ENCODE peak calls at places on chromosomes 13 and 19, in four cellular contexts. One of them, this sample, is unnamed.
A peak's percentile ranks its signal among the peaks of the same experiment; 100 is the strongest.

GRCh38 chr19:2719910-2720776 is 1.0 kb downstream of the DIRAS1 start:
- DNase-seq in K562: no peak
- DNase-seq in GM12878: no peak
- DNase-seq in HepG2: no peak
- DNase-seq in this sample: no peak

GRCh38 chr19:14081797-14082674 is 3.5 kb downstream of the C19orf67 start:
- DNase-seq in K562: peak; percentile 44
- DNase-seq in GM12878: no peak
- DNase-seq in HepG2: no peak
- DNase-seq in this sample: no peak

GRCh38 chr19:45767881-45768643 is 990 bp downstream of the SIX5 start:
- DNase-seq in K562: peak; percentile 80
- DNase-seq in GM12878: no peak
- DNase-seq in HepG2: peak; percentile 41
- DNase-seq in this sample: no peak

GRCh38 chr19:35155441-35155840 is 906 bp downstream of the FXYD5 start:
- DNase-seq in K562: peak; percentile 44
- DNase-seq in GM12878: no peak
- DNase-seq in HepG2: no peak
- DNase-seq in this sample: no peak

GRCh38 chr13:68667863-68668262 is 1437.7 kb upstream of the PCDH9 start:
- DNase-seq in K562: no peak
- DNase-seq in GM12878: no peak
- DNase-seq in HepG2: no peak
- DNase-seq in this sample: no peak

GRCh38 chr13:88000787-88001186 is 329.6 kb downstream of the SLITRK5 start:
- DNase-seq in K562: no peak
- DNase-seq in GM12878: no peak
- DNase-seq in HepG2: no peak
- DNase-seq in this sample: no peak

GRCh38 chr13:24516919-24517318 is 4.3 kb upstream of the PARP4 start:
- DNase-seq in K562: no peak
- DNase-seq in GM12878: no peak
- DNase-seq in HepG2: no peak
- DNase-seq in this sample: no peak

GRCh38 chr13:41317243-41317642 is 6.2 kb downstream of the NAA16 start:
- DNase-seq in K562: no peak
- DNase-seq in GM12878: no peak
- DNase-seq in HepG2: no peak
- DNase-seq in this sample: no peak

GRCh38 chr19:40322951-40323615 is 25.1 kb downstream of the C19orf47 start:
- DNase-seq in K562: no peak
- DNase-seq in GM12878: no peak
- DNase-seq in HepG2: no peak
- DNase-seq in this sample: no peak

GRCh38 chr13:111335263-111335662 is 14.8 kb downstream of the TEX29 start:
- DNase-seq in K562: no peak
- DNase-seq in GM12878: no peak
- DNase-seq in HepG2: no peak
- DNase-seq in this sample: no peak
- TF ChIP-seq BHLHE40 in K562: no peak
- TF ChIP-seq BHLHE40 in GM12878: no peak
- TF ChIP-seq BHLHE40 in HepG2: no peak
- TF ChIP-seq BHLHE40 in this sample: no peak

DNA sequence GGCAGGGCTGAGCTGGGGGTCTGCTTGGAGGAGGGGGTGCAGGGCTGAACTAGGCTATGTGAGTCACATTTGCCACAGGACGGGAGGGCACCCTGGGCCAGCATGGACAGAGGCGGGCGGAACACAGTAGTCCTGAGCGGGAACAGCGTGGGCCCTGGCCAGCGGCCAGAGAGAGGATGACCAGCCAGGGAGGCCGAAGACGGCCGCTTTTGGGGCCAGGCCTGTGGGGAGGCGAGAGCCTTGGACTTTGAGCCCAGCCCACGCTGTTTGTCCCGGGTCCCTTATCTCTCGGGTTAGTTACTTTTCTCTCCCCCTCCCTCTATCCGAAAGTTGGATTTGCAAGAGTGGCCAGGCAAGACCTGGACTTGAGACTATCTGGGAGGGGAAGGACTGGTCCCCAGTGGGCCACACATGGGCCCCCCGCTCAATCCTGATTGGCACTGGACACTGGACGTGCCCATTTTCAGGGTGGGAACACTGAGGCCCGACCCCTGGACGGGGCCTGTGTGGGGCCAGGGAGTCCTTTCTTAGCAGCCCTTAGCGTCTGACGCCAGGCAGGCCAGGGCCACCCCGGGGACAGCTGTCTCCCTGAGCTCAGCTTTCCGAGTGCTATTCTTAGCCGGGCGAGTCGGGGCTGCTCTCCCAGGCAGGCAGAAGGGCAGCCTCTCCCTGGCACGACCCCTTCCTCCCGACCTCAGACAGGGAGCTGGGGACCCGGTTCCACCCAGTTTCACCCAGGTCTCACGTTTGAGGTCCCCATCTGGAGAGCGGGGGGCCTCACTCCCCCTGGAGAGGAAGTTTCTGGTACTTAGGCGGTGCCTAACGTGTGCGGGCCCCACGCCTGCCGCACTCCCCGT is 833 bp downstream of the GAMT start:
- DNase-seq in K562: peak; percentile 77
- DNase-seq in GM12878: no peak
- DNase-seq in HepG2: peak; percentile 96
- DNase-seq in this sample: peak; percentile 32
- TF ChIP-seq SP1 in K562: peak; percentile 40
- TF ChIP-seq SP1 in GM12878: no peak
- TF ChIP-seq SP1 in HepG2: no peak
- TF ChIP-seq SP1 in this sample: no peak

GRCh38 chr13:72889496-72889895 is 107.6 kb downstream of the PIBF1 start:
- DNase-seq in K562: peak; percentile 34
- DNase-seq in GM12878: no peak
- DNase-seq in HepG2: no peak
- DNase-seq in this sample: no peak
- TF ChIP-seq TARDBP in K562: no peak
- TF ChIP-seq TARDBP in GM12878: no peak
- TF ChIP-seq TARDBP in HepG2: no peak
- TF ChIP-seq TARDBP in this sample: no peak

GRCh38 chr13:61413572-61413971 is 2.1 kb downstream of the PCDH20 start:
- DNase-seq in K562: no peak
- DNase-seq in GM12878: no peak
- DNase-seq in HepG2: no peak
- DNase-seq in this sample: no peak

GRCh38 chr13:61414136-61414535 is 1.5 kb downstream of the PCDH20 start:
- DNase-seq in K562: no peak
- DNase-seq in GM12878: no peak
- DNase-seq in HepG2: no peak
- DNase-seq in this sample: peak; percentile 9

GRCh38 chr13:61417171-61417570 is 1.5 kb upstream of the PCDH20 start:
- DNase-seq in K562: no peak
- DNase-seq in GM12878: no peak
- DNase-seq in HepG2: no peak
- DNase-seq in this sample: no peak

GRCh38 chr13:61415749-61416148 is at the start of gene PCDH20:
- DNase-seq in K562: no peak
- DNase-seq in GM12878: no peak
- DNase-seq in HepG2: no peak
- DNase-seq in this sample: no peak

DNA sequence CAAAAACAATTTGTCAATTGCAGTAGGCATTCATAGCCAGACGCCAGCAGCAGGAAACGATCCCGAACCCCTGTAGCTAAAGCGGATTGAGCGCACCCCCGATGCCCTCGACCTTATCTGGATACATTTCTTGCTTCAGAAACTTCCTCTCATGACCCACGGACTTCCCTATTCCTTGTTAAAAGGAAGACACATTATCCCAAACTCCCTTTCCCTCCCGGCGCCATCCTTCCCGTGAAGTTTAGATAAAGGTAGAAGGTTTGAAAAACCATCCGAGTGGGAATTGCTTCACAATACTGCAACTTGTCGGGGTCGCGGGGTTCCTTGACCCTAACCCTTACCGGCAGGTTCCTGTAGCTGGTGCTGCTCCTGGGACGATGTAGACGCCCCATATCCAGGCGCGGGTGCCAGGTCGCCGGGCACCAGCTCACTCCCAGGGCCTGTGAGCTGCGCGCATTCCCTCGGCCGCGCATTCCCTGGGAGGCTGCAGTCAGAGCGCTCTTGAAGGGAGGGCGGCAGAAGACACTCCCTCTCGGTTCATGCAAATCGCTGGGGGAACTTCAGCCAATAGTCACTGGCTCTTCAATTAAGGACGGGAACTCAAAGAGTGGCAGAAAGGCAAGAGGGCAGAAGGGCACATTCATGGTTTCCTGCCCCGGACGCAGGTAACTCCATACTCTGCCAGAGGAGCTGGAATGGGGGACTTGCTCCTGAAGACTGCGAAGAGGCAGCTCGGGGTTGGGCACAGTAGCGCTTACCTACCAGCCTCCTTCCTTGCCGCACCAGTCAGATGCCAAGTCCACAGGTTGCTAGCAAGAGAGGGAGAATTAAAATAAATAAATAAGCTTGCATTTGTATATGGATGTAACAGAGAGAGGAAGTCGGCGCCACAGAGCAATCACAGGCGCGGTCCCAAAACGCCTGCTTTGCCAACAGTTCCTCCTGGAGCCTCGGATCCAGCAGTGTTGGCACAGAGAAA is 674 bp downstream of the PCDH20 start:
- DNase-seq in K562: no peak
- DNase-seq in GM12878: no peak
- DNase-seq in HepG2: peak; percentile 26
- DNase-seq in this sample: peak; percentile 71
- TF ChIP-seq BHLHE40 in K562: no peak
- TF ChIP-seq BHLHE40 in GM12878: no peak
- TF ChIP-seq BHLHE40 in HepG2: no peak
- TF ChIP-seq BHLHE40 in this sample: no peak

GRCh38 chr13:75251188-75251587 is 230.8 kb downstream of the TBC1D4 start:
- DNase-seq in K562: no peak
- DNase-seq in GM12878: no peak
- DNase-seq in HepG2: no peak
- DNase-seq in this sample: no peak

GRCh38 chr13:75255653-75256052 is 226.3 kb downstream of the TBC1D4 start:
- DNase-seq in K562: no peak
- DNase-seq in GM12878: no peak
- DNase-seq in HepG2: no peak
- DNase-seq in this sample: no peak

GRCh38 chr13:75255159-75255558 is 226.8 kb downstream of the TBC1D4 start:
- DNase-seq in K562: no peak
- DNase-seq in GM12878: no peak
- DNase-seq in HepG2: no peak
- DNase-seq in this sample: no peak

DNA sequence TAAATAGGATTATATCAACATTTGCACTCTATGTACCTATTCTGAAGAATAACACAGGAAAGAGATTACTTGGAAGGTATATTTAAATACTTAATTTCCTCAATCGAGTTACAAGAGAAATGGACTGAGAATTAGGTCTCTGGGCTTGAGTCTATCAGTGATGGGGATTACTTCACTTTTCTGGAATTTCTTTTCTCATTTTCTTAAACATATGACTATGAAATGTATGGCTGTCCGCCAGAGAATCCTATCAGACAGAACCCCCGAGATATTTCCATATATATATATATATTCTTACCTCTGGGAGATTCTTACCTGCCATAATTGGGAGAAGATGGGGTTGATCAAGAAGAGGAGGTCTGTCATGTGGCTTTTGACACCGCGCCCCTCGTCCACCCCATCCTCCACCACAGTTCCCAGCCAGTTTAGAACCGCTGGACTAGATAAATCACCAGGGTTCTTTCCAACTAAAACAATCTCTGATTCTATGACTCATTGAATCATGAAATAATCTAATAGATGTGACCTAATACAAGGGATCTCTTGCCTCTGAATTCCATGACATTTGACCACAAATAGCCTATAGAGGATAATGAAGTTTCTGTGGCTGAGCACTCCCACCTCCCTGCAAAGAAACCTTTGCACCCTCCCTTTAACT is 231.3 kb downstream of the TBC1D4 start:
- DNase-seq in K562: no peak
- DNase-seq in GM12878: no peak
- DNase-seq in HepG2: no peak
- DNase-seq in this sample: no peak
- TF ChIP-seq SP1 in K562: no peak
- TF ChIP-seq SP1 in GM12878: no peak
- TF ChIP-seq SP1 in HepG2: no peak
- TF ChIP-seq SP1 in this sample: no peak

DNA sequence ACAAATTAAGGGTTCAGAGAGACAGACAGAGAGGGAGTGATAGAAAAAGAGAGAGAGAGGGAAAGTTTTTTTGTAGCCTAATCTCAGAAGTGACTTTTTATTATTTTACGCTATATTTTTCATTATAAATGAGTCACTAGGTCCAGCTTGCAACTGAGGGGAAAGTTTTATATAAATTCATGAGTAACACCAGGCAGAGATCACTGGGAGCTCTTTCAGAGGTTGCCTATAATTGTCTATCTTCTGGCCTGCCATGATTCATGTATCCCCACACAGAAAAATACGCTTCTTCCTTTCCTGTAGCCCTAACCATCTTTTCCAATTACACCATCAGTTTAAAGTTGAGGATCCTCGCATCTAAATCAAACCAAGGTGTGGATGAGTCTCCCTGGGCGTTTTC is 467.9 kb downstream of the SLITRK1 start:
- DNase-seq in K562: no peak
- DNase-seq in GM12878: no peak
- DNase-seq in HepG2: no peak
- DNase-seq in this sample: no peak
- TF ChIP-seq TARDBP in K562: no peak
- TF ChIP-seq TARDBP in GM12878: no peak
- TF ChIP-seq TARDBP in HepG2: no peak
- TF ChIP-seq TARDBP in this sample: no peak

GRCh38 chr19:23956051-23956450 is 41.4 kb downstream of the ZNF726 start:
- DNase-seq in K562: no peak
- DNase-seq in GM12878: no peak
- DNase-seq in HepG2: no peak
- DNase-seq in this sample: no peak

GRCh38 chr19:23957660-23958281 is 43.1 kb downstream of the ZNF726 start:
- DNase-seq in K562: no peak
- DNase-seq in GM12878: no peak
- DNase-seq in HepG2: no peak
- DNase-seq in this sample: no peak
- TF ChIP-seq BHLHE40 in K562: no peak
- TF ChIP-seq BHLHE40 in GM12878: no peak
- TF ChIP-seq BHLHE40 in HepG2: no peak
- TF ChIP-seq BHLHE40 in this sample: no peak

GRCh38 chr13:43767351-43767901 is 19.3 kb downstream of the ENOX1 start:
- DNase-seq in K562: no peak
- DNase-seq in GM12878: no peak
- DNase-seq in HepG2: no peak
- DNase-seq in this sample: no peak

GRCh38 chr13:43764349-43764748 is 22.4 kb downstream of the ENOX1 start:
- DNase-seq in K562: no peak
- DNase-seq in GM12878: no peak
- DNase-seq in HepG2: no peak
- DNase-seq in this sample: no peak

GRCh38 chr13:43763143-43763759 is 23.5 kb downstream of the ENOX1 start:
- DNase-seq in K562: no peak
- DNase-seq in GM12878: no peak
- DNase-seq in HepG2: no peak
- DNase-seq in this sample: no peak

GRCh38 chr13:43769552-43769951 is 17.2 kb downstream of the ENOX1 start:
- DNase-seq in K562: no peak
- DNase-seq in GM12878: no peak
- DNase-seq in HepG2: no peak
- DNase-seq in this sample: no peak

GRCh38 chr13:43766766-43767165 is 20.0 kb downstream of the ENOX1 start:
- DNase-seq in K562: no peak
- DNase-seq in GM12878: no peak
- DNase-seq in HepG2: no peak
- DNase-seq in this sample: no peak
- TF ChIP-seq SP1 in K562: no peak
- TF ChIP-seq SP1 in GM12878: no peak
- TF ChIP-seq SP1 in HepG2: no peak
- TF ChIP-seq SP1 in this sample: no peak